ENCODE peak calls at places on chromosome X, in seven cellular contexts. S, D, Y, Q, T, I and X are unnamed samples. For H3K36me3, H3K4me1 and H3K27me3, the result is how much of the 10 kb centered on the place peaks cover.

GRCh38 chrX:129931411-129932136 is 25.6 kb downstream of the UTP14A start:
- DNase-seq in S (peak), D (peak), Y (peak), Q (peak), T (peak), I (peak), X (peak)

GRCh38 chrX:83508006-83508405 is at the start of gene POU3F4:
- DNase-seq in S (no peak), D (no peak), Y (no peak), Q (no peak), T (no peak), I (no peak), X (no peak)

GRCh38 chrX:19640693-19641374 is 125.5 kb upstream of the MAP3K15 start:
- DNase-seq in S (no peak), D (no peak), Y (no peak), Q (no peak), T (no peak), I (no peak), X (no peak)

GRCh38 chrX:24026403-24026801 is 584 bp downstream of the KLHL15 start:
- DNase-seq in S (no peak), D (peak), Y (no peak), Q (no peak), T (no peak), I (no peak), X (no peak)

GRCh38 chrX:18076434-18076833 is 144.3 kb downstream of the BEND2 start:
- DNase-seq in S (no peak), D (no peak), Y (no peak), Q (no peak), T (no peak), I (no peak), X (no peak)

GRCh38 chrX:44239036-44239435 is 104.4 kb downstream of the EFHC2 start:
- DNase-seq in S (no peak), D (no peak), Y (no peak), Q (no peak), T (no peak), I (no peak), X (no peak)

GRCh38 chrX:149950681-149951080 is 12.4 kb upstream of the EOLA2 start:
- DNase-seq in S (peak), D (peak), Y (peak), Q (no peak), T (no peak), I (no peak), X (peak)

GRCh38 chrX:128805236-128805635 is 718.1 kb downstream of the SMARCA1 start:
- DNase-seq in S (no peak), D (no peak), Y (no peak), Q (no peak), T (no peak), I (no peak), X (no peak)

GRCh38 chrX:20742106-20742505 is 475.4 kb upstream of the RPS6KA3 start:
- DNase-seq in S (no peak), D (peak), Y (no peak), Q (no peak), T (no peak), I (no peak), X (no peak)

GRCh38 chrX:110302975-110303374 is 14.9 kb downstream of the AMMECR1 start:
- DNase-seq in S (no peak), D (no peak), Y (no peak), Q (no peak), T (no peak), I (no peak), X (no peak)

GRCh38 chrX:110304371-110304770 is 13.5 kb downstream of the AMMECR1 start:
- DNase-seq in S (no peak), D (no peak), Y (no peak), Q (no peak), T (no peak), I (no peak), X (no peak)

GRCh38 chrX:110304884-110305283 is 13.0 kb downstream of the AMMECR1 start:
- DNase-seq in S (no peak), D (no peak), Y (no peak), Q (no peak), T (no peak), I (no peak), X (no peak)

GRCh38 chrX:110301194-110301593 is 16.7 kb downstream of the AMMECR1 start:
- DNase-seq in S (no peak), D (no peak), Y (no peak), Q (no peak), T (no peak), I (no peak), X (no peak)
- H3K36me3 ChIP-seq in S (under half), D (under half), Y (under half), Q (under half), T (under half), I (under half), X (under half)

GRCh38 chrX:12986164-12986779 is 11.4 kb downstream of the TMSB4X start:
- DNase-seq in S (no peak), D (no peak), Y (no peak), Q (no peak), T (no peak), I (no peak), X (no peak)
- H3K4me1 ChIP-seq in S (under half), D (under half), Y (under half), Q (half or more), T (under half), I (under half), X (under half)

GRCh38 chrX:154135458-154136229 is 8.4 kb upstream of the OPN1LW start:
- DNase-seq in S (peak), D (no peak), Y (no peak), Q (no peak), T (no peak), I (no peak), X (no peak)

GRCh38 chrX:154132366-154132765 is 11.7 kb upstream of the OPN1LW start:
- DNase-seq in S (no peak), D (no peak), Y (no peak), Q (no peak), T (no peak), I (no peak), X (no peak)

GRCh38 chrX:154126101-154126500 is 17.9 kb upstream of the OPN1LW start:
- DNase-seq in S (no peak), D (no peak), Y (no peak), Q (no peak), T (no peak), I (no peak), X (no peak)

GRCh38 chrX:154136627-154137161 is 7.3 kb upstream of the OPN1LW start:
- DNase-seq in S (peak), D (peak), Y (peak), Q (peak), T (peak), I (peak), X (peak)

GRCh38 chrX:154131955-154132354 is 12.1 kb upstream of the OPN1LW start:
- DNase-seq in S (no peak), D (no peak), Y (no peak), Q (no peak), T (no peak), I (no peak), X (no peak)
- H3K27me3 ChIP-seq in S (under half), D (under half), Y (under half), Q (under half), T (under half), I (under half), X (under half)

GRCh38 chrX:136880003-136880451 is 498 bp downstream of the RBMX start:
- DNase-seq in S (no peak), D (peak), Y (no peak), Q (no peak), T (peak), I (no peak), X (no peak)

GRCh38 chrX:136878423-136878822 is 2.1 kb downstream of the RBMX start:
- DNase-seq in S (no peak), D (no peak), Y (no peak), Q (no peak), T (no peak), I (no peak), X (no peak)

GRCh38 chrX:136880452-136881013 is at the start of gene RBMX:
- DNase-seq in S (peak), D (peak), Y (peak), Q (peak), T (peak), I (peak), X (peak)

DNA sequence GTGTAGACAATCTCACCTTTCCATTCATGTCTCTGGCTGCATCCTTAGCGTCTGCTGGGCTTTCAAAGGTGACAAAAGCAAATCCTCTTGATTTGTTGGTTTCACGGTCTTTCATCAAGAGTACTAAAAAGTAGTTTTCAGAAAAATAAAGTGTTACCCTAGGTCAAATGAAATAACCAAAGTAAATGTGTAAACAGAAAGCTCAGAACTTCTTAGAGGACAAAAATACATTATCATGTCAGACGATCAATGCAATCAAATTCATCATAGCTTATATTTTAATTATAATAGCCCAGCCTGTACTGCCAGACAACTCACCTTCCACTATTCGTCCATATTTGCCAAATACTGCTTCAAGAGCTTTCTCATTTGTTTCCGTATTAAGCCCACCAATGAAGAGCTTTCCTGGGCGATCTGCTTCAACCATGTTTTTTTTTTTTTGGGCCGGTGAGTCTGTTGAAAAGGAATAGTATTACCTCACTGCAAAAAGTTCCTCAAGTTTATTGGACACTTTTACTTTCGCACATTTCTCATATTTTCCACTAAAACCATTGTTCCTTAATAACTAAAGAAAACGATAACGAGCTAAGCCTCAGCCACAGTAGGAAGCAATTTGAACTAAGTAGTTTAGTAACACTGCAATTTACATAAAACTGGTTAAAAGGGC is 1.4 kb downstream of the RBMX start:
- DNase-seq in S (peak), D (no peak), Y (no peak), Q (no peak), T (no peak), I (no peak), X (no peak)
- H3K36me3 ChIP-seq in S (under half), D (under half), Y (under half), Q (under half), T (under half), I (under half), X (half or more)

GRCh38 chrX:65685112-65685511 is 17.7 kb downstream of the MSN start:
- DNase-seq in S (no peak), D (no peak), Y (no peak), Q (no peak), T (no peak), I (no peak), X (no peak)
- H3K4me1 ChIP-seq in S (under half), D (under half), Y (under half), Q (under half), T (half or more), I (half or more), X (under half)

GRCh38 chrX:40938418-40938817 is 146.8 kb upstream of the USP9X start:
- DNase-seq in S (no peak), D (no peak), Y (no peak), Q (no peak), T (no peak), I (no peak), X (no peak)

GRCh38 chrX:40947276-40947675 is 138.0 kb upstream of the USP9X start:
- DNase-seq in S (no peak), D (no peak), Y (no peak), Q (no peak), T (no peak), I (no peak), X (no peak)

GRCh38 chrX:40945366-40945713 is 139.9 kb upstream of the USP9X start:
- DNase-seq in S (peak), D (no peak), Y (no peak), Q (peak), T (no peak), I (no peak), X (peak)

GRCh38 chrX:40949071-40949470 is 136.2 kb upstream of the USP9X start:
- DNase-seq in S (no peak), D (no peak), Y (no peak), Q (no peak), T (no peak), I (no peak), X (no peak)

DNA sequence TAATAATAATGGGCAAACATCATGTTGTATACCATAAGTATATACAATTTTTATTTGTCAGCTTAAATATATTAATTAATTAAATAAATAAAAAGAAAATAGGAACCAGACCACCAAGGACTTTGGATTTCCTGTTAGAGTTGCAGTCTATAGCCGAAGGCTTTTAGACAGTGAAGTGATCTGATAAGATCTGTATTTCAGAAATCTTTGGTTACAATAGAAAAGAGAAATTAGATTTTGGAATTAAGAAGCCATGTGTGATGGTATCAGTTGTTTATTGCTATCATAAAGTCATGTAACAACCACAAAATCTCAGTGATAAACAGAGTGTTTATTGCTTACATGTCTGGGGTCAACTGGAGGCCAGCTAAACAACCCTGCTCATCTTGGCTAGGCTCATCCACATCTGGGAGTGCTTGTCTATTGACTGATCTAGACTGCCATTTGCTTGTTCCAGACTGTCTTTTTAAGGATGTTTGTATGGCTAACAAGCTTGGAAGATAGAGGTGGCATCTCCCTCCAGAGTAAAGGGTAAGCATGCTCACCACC is 142.1 kb upstream of the USP9X start:
- DNase-seq in S (no peak), D (peak), Y (no peak), Q (no peak), T (no peak), I (no peak), X (no peak)
- H3K27me3 ChIP-seq in S (under half), D (under half), Y (under half), Q (under half), T (under half), I (under half), X (under half)

DNA sequence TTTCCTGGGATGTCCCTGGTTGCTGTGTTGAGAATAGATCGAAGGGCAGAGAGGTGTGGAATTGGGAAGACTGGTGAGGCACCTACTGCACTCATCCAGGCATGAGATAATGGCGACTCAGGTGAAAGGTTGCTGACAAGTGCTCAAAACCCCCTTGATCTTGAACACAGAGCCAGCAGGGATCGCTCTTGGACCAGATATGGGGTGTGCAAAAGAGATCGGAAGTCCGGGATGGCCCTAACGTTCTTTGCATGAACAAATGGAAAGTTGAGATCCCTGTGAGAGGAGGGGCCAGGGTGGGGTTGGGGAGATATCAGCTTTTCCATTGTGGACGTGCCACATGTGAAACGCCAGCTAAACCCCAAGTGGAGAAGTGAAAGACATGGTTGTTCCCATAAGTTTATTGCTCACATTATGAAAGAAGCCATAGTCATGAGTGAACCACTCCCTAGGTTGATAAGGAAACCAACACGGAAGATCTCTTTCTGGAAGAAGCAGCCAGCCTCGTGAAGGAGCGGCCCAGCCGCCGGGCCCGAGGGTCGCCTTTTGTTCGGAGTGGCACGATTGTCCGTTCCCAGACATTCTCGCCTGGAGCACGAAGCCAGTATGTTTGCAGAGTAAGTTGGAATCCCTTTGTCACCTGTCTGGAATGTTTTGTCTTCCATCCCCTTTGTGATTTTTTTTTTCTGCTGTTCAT is 22.6 kb upstream of the CLCN4 start:
- DNase-seq in S (no peak), D (no peak), Y (no peak), Q (peak), T (peak), I (no peak), X (no peak)
- H3K36me3 ChIP-seq in S (under half), D (under half), Y (half or more), Q (under half), T (under half), I (under half), X (under half)